ENCODE peak calls at places on chromosomes 11 and 22, in eight cellular contexts. One of them, this sample, is unnamed.

GRCh38 chr11:126495806-126496205 is 140.3 kb downstream of the ST3GAL4 start:
- DNase-seq in IMR-90: no peak
- DNase-seq in HepG2: no peak
- DNase-seq in heart left ventricle: no peak
- DNase-seq in Peyer's patch: no peak
- DNase-seq in tibial nerve: no peak
- DNase-seq in suprapubic skin: no peak
- DNase-seq in right lobe of liver: no peak
- DNase-seq in this sample: no peak

GRCh38 chr11:68370211-68371111 is 58.1 kb downstream of the LRP5 start:
- DNase-seq in IMR-90: no peak
- DNase-seq in HepG2: no peak
- DNase-seq in heart left ventricle: peak; percentile 69
- DNase-seq in Peyer's patch: peak; percentile 82
- DNase-seq in tibial nerve: no peak
- DNase-seq in suprapubic skin: no peak
- DNase-seq in right lobe of liver: no peak
- DNase-seq in this sample: peak; percentile 62

GRCh38 chr11:86548278-86548917 is 124.0 kb downstream of the ME3 start:
- DNase-seq in IMR-90: peak; percentile 80
- DNase-seq in HepG2: no peak
- DNase-seq in heart left ventricle: peak; percentile 36
- DNase-seq in Peyer's patch: no peak
- DNase-seq in tibial nerve: no peak
- DNase-seq in suprapubic skin: no peak
- DNase-seq in right lobe of liver: no peak
- DNase-seq in this sample: no peak

GRCh38 chr22:25753252-25753651 is 11.3 kb downstream of the MYO18B start:
- DNase-seq in IMR-90: no peak
- DNase-seq in HepG2: no peak
- DNase-seq in heart left ventricle: no peak
- DNase-seq in Peyer's patch: no peak
- DNase-seq in tibial nerve: no peak
- DNase-seq in suprapubic skin: no peak
- DNase-seq in right lobe of liver: no peak
- DNase-seq in this sample: no peak

GRCh38 chr22:21443057-21443734 is 24.0 kb upstream of the TMEM191C start:
- DNase-seq in IMR-90: no peak
- DNase-seq in HepG2: no peak
- DNase-seq in heart left ventricle: peak; percentile 7
- DNase-seq in Peyer's patch: peak; percentile 39
- DNase-seq in tibial nerve: no peak
- DNase-seq in suprapubic skin: peak; percentile 73
- DNase-seq in right lobe of liver: peak; percentile 16
- DNase-seq in this sample: no peak

GRCh38 chr11:12556788-12557384 is 117.3 kb upstream of the TEAD1 start:
- DNase-seq in IMR-90: peak; percentile 96
- DNase-seq in HepG2: peak; percentile 39
- DNase-seq in heart left ventricle: peak; percentile 92
- DNase-seq in Peyer's patch: peak; percentile 67
- DNase-seq in tibial nerve: peak; percentile 59
- DNase-seq in suprapubic skin: no peak
- DNase-seq in right lobe of liver: peak; percentile 53
- DNase-seq in this sample: peak; percentile 56

GRCh38 chr22:39617342-39617741 is 46.8 kb downstream of the CACNA1I start:
- DNase-seq in IMR-90: no peak
- DNase-seq in HepG2: no peak
- DNase-seq in heart left ventricle: no peak
- DNase-seq in Peyer's patch: no peak
- DNase-seq in tibial nerve: no peak
- DNase-seq in suprapubic skin: no peak
- DNase-seq in right lobe of liver: no peak
- DNase-seq in this sample: no peak

GRCh38 chr11:59708537-59708936 is 5.1 kb downstream of the OR10V1 start:
- DNase-seq in IMR-90: peak; percentile 24
- DNase-seq in HepG2: no peak
- DNase-seq in heart left ventricle: no peak
- DNase-seq in Peyer's patch: no peak
- DNase-seq in tibial nerve: no peak
- DNase-seq in suprapubic skin: no peak
- DNase-seq in right lobe of liver: no peak
- DNase-seq in this sample: no peak

GRCh38 chr11:122984186-122985011 is 2.8 kb upstream of the BSX start:
- DNase-seq in IMR-90: no peak
- DNase-seq in HepG2: no peak
- DNase-seq in heart left ventricle: no peak
- DNase-seq in Peyer's patch: no peak
- DNase-seq in tibial nerve: no peak
- DNase-seq in suprapubic skin: no peak
- DNase-seq in right lobe of liver: no peak
- DNase-seq in this sample: no peak

GRCh38 chr11:33052241-33052640 is 12.9 kb downstream of the TCP11L1 start:
- DNase-seq in IMR-90: no peak
- DNase-seq in HepG2: no peak
- DNase-seq in heart left ventricle: no peak
- DNase-seq in Peyer's patch: no peak
- DNase-seq in tibial nerve: no peak
- DNase-seq in suprapubic skin: no peak
- DNase-seq in right lobe of liver: no peak
- DNase-seq in this sample: no peak

GRCh38 chr11:3674189-3674588 is 3.0 kb upstream of the CHRNA10 start:
- DNase-seq in IMR-90: peak; percentile 88
- DNase-seq in HepG2: peak; percentile 5
- DNase-seq in heart left ventricle: no peak
- DNase-seq in Peyer's patch: no peak
- DNase-seq in tibial nerve: no peak
- DNase-seq in suprapubic skin: no peak
- DNase-seq in right lobe of liver: no peak
- DNase-seq in this sample: no peak

GRCh38 chr22:35231585-35232084 is 25.7 kb upstream of the HMGXB4 start:
- DNase-seq in IMR-90: peak; percentile 55
- DNase-seq in HepG2: peak; percentile 75
- DNase-seq in heart left ventricle: no peak
- DNase-seq in Peyer's patch: peak; percentile 79
- DNase-seq in tibial nerve: peak; percentile 6
- DNase-seq in suprapubic skin: no peak
- DNase-seq in right lobe of liver: peak; percentile 54
- DNase-seq in this sample: peak; percentile 82

GRCh38 chr11:125942771-125943428 is 2.9 kb upstream of the VSIG10L2 start:
- DNase-seq in IMR-90: no peak
- DNase-seq in HepG2: no peak
- DNase-seq in heart left ventricle: no peak
- DNase-seq in Peyer's patch: no peak
- DNase-seq in tibial nerve: no peak
- DNase-seq in suprapubic skin: no peak
- DNase-seq in right lobe of liver: no peak
- DNase-seq in this sample: no peak

GRCh38 chr22:42229455-42230149 is 40.9 kb downstream of the TCF20 start:
- DNase-seq in IMR-90: peak; percentile 54
- DNase-seq in HepG2: no peak
- DNase-seq in heart left ventricle: no peak
- DNase-seq in Peyer's patch: no peak
- DNase-seq in tibial nerve: no peak
- DNase-seq in suprapubic skin: no peak
- DNase-seq in right lobe of liver: no peak
- DNase-seq in this sample: no peak

GRCh38 chr11:18270102-18270501 is 4.0 kb downstream of the SAA1 start:
- DNase-seq in IMR-90: no peak
- DNase-seq in HepG2: no peak
- DNase-seq in heart left ventricle: no peak
- DNase-seq in Peyer's patch: peak; percentile 43
- DNase-seq in tibial nerve: no peak
- DNase-seq in suprapubic skin: no peak
- DNase-seq in right lobe of liver: peak; percentile 59
- DNase-seq in this sample: no peak

GRCh38 chr11:6389921-6390717 is at the start of gene SMPD1:
- DNase-seq in IMR-90: peak; percentile 80
- DNase-seq in HepG2: peak; percentile 74
- DNase-seq in heart left ventricle: peak; percentile 96
- DNase-seq in Peyer's patch: peak; percentile 98
- DNase-seq in tibial nerve: peak; percentile 83
- DNase-seq in suprapubic skin: peak; percentile 96
- DNase-seq in right lobe of liver: peak; percentile 96
- DNase-seq in this sample: peak; percentile 96

GRCh38 chr11:6387811-6388599 is 2.3 kb upstream of the SMPD1 start:
- DNase-seq in IMR-90: peak; percentile 51
- DNase-seq in HepG2: peak; percentile 51
- DNase-seq in heart left ventricle: no peak
- DNase-seq in Peyer's patch: no peak
- DNase-seq in tibial nerve: no peak
- DNase-seq in suprapubic skin: no peak
- DNase-seq in right lobe of liver: no peak
- DNase-seq in this sample: no peak

GRCh38 chr11:6388747-6389146 is 1.5 kb upstream of the SMPD1 start:
- DNase-seq in IMR-90: no peak
- DNase-seq in HepG2: no peak
- DNase-seq in heart left ventricle: no peak
- DNase-seq in Peyer's patch: no peak
- DNase-seq in tibial nerve: no peak
- DNase-seq in suprapubic skin: no peak
- DNase-seq in right lobe of liver: no peak
- DNase-seq in this sample: no peak

GRCh38 chr11:6390718-6391547 is 659 bp downstream of the SMPD1 start:
- DNase-seq in IMR-90: no peak
- DNase-seq in HepG2: no peak
- DNase-seq in heart left ventricle: no peak
- DNase-seq in Peyer's patch: no peak
- DNase-seq in tibial nerve: no peak
- DNase-seq in suprapubic skin: no peak
- DNase-seq in right lobe of liver: no peak
- DNase-seq in this sample: no peak

GRCh38 chr11:6385046-6385777 is 5.1 kb upstream of the SMPD1 start:
- DNase-seq in IMR-90: no peak
- DNase-seq in HepG2: no peak
- DNase-seq in heart left ventricle: no peak
- DNase-seq in Peyer's patch: no peak
- DNase-seq in tibial nerve: no peak
- DNase-seq in suprapubic skin: no peak
- DNase-seq in right lobe of liver: no peak
- DNase-seq in this sample: no peak
- H3K4me1 ChIP-seq in IMR-90: peaks cover 2% of the 10 kb centered on the region
- H3K4me1 ChIP-seq in HepG2: peaks cover 29% of the 10 kb centered on the region
- H3K4me1 ChIP-seq in heart left ventricle: no peaks in the 10 kb centered on the region
- H3K4me1 ChIP-seq in Peyer's patch: no peaks in the 10 kb centered on the region
- H3K4me1 ChIP-seq in tibial nerve: peaks cover 26% of the 10 kb centered on the region
- H3K4me1 ChIP-seq in suprapubic skin: peaks cover 5% of the 10 kb centered on the region
- H3K4me1 ChIP-seq in right lobe of liver: peaks cover 18% of the 10 kb centered on the region
- H3K4me1 ChIP-seq in this sample: no peaks in the 10 kb centered on the region

GRCh38 chr11:65646921-65647701 is 9.2 kb downstream of the SIPA1 start:
- DNase-seq in IMR-90: no peak
- DNase-seq in HepG2: no peak
- DNase-seq in heart left ventricle: peak; percentile 30
- DNase-seq in Peyer's patch: peak; percentile 70
- DNase-seq in tibial nerve: no peak
- DNase-seq in suprapubic skin: no peak
- DNase-seq in right lobe of liver: peak; percentile 82
- DNase-seq in this sample: peak; percentile 75
- H3K36me3 ChIP-seq in IMR-90: peaks cover 14% of the 10 kb centered on the region
- H3K36me3 ChIP-seq in HepG2: no peaks in the 10 kb centered on the region
- H3K36me3 ChIP-seq in heart left ventricle: peaks cover 69% of the 10 kb centered on the region
- H3K36me3 ChIP-seq in Peyer's patch: no peaks in the 10 kb centered on the region
- H3K36me3 ChIP-seq in tibial nerve: no peaks in the 10 kb centered on the region
- H3K36me3 ChIP-seq in suprapubic skin: peaks cover 21% of the 10 kb centered on the region
- H3K36me3 ChIP-seq in right lobe of liver: peaks cover 3% of the 10 kb centered on the region
- H3K36me3 ChIP-seq in this sample: no peaks in the 10 kb centered on the region

DNA sequence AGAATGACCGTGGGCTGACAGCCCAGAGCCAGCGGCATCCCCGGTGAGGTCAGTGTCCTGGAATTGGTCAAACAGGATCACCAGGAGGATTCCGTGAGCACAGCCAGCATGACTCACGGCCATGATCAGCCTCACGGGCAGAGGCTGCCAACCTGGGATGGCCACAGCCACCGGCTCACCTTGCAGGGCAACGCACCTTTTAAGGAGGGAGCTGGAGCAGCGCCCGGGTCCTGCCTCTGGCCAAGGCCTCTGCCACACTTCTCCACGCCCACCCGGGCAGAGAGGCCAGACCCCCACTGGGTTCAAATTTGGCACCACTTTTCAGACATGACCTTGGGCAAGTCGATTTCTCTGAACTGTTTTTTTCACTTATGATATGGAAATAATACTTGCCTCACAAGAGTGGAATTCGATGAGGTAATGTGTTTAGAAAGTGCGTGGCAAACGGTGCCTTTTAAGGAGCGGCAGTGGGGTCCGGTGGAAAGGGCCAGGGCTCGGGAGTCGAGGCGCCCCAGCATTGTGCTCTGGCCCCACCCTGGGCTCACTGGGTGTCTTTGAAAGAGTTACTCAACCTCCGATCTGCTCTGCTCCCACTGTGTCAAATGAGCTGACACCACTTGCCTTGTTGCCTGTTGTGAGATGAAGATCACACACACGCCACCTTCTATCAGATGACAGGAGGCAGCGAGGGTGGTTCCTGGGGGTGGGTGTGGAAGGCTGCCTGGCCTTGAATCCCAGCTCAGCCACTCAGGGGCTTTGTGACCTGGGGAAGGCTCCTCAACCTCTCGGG is 16.0 kb downstream of the TXN2 start:
- DNase-seq in IMR-90: peak; percentile 93
- DNase-seq in HepG2: peak; percentile 31
- DNase-seq in heart left ventricle: peak; percentile 90
- DNase-seq in Peyer's patch: peak; percentile 83
- DNase-seq in tibial nerve: no peak
- DNase-seq in suprapubic skin: no peak
- DNase-seq in right lobe of liver: peak; percentile 92
- DNase-seq in this sample: peak; percentile 80
- TF ChIP-seq POLR2A in IMR-90: peak; percentile 29
- TF ChIP-seq POLR2A in HepG2: peak; percentile 32
- TF ChIP-seq POLR2A in heart left ventricle: no peak
- TF ChIP-seq POLR2A in Peyer's patch: no peak
- TF ChIP-seq POLR2A in tibial nerve: no peak
- TF ChIP-seq POLR2A in suprapubic skin: no peak
- TF ChIP-seq POLR2A in right lobe of liver: no peak
- TF ChIP-seq POLR2A in this sample: peak; percentile 27

GRCh38 chr11:62555464-62556092 is 9.0 kb upstream of the AHNAK start:
- DNase-seq in IMR-90: peak; percentile 30
- DNase-seq in HepG2: no peak
- DNase-seq in heart left ventricle: peak; percentile 63
- DNase-seq in Peyer's patch: peak; percentile 82
- DNase-seq in tibial nerve: peak; percentile 31
- DNase-seq in suprapubic skin: no peak
- DNase-seq in right lobe of liver: no peak
- DNase-seq in this sample: peak; percentile 74

GRCh38 chr11:62559204-62559603 is 12.6 kb upstream of the AHNAK start:
- DNase-seq in IMR-90: no peak
- DNase-seq in HepG2: no peak
- DNase-seq in heart left ventricle: no peak
- DNase-seq in Peyer's patch: no peak
- DNase-seq in tibial nerve: no peak
- DNase-seq in suprapubic skin: no peak
- DNase-seq in right lobe of liver: no peak
- DNase-seq in this sample: no peak

GRCh38 chr11:62558669-62559068 is 12.1 kb upstream of the AHNAK start:
- DNase-seq in IMR-90: no peak
- DNase-seq in HepG2: no peak
- DNase-seq in heart left ventricle: no peak
- DNase-seq in Peyer's patch: no peak
- DNase-seq in tibial nerve: no peak
- DNase-seq in suprapubic skin: no peak
- DNase-seq in right lobe of liver: no peak
- DNase-seq in this sample: no peak

GRCh38 chr11:62556102-62556871 is 9.7 kb upstream of the AHNAK start:
- DNase-seq in IMR-90: peak; percentile 95
- DNase-seq in HepG2: no peak
- DNase-seq in heart left ventricle: peak; percentile 94
- DNase-seq in Peyer's patch: peak; percentile 95
- DNase-seq in tibial nerve: peak; percentile 87
- DNase-seq in suprapubic skin: peak; percentile 97
- DNase-seq in right lobe of liver: peak; percentile 68
- DNase-seq in this sample: peak; percentile 90

GRCh38 chr11:62556872-62557631 is 10.4 kb upstream of the AHNAK start:
- DNase-seq in IMR-90: peak; percentile 11
- DNase-seq in HepG2: no peak
- DNase-seq in heart left ventricle: no peak
- DNase-seq in Peyer's patch: peak; percentile 82
- DNase-seq in tibial nerve: no peak
- DNase-seq in suprapubic skin: no peak
- DNase-seq in right lobe of liver: no peak
- DNase-seq in this sample: peak; percentile 58
- H3K4me1 ChIP-seq in IMR-90: peaks cover 36% of the 10 kb centered on the region
- H3K4me1 ChIP-seq in HepG2: peaks cover 79% of the 10 kb centered on the region
- H3K4me1 ChIP-seq in heart left ventricle: peaks cover 15% of the 10 kb centered on the region
- H3K4me1 ChIP-seq in Peyer's patch: peaks cover 35% of the 10 kb centered on the region
- H3K4me1 ChIP-seq in tibial nerve: peaks cover 87% of the 10 kb centered on the region
- H3K4me1 ChIP-seq in suprapubic skin: peaks cover 92% of the 10 kb centered on the region
- H3K4me1 ChIP-seq in right lobe of liver: peaks cover 44% of the 10 kb centered on the region
- H3K4me1 ChIP-seq in this sample: peaks cover 69% of the 10 kb centered on the region